ENCODE peak calls at places on chromosomes 4 and X, in four cellular contexts. G is GM12878, N is H1, D is HepG2. K is an unnamed sample.

GRCh38 chr4:158250321-158250720 is 40.0 kb downstream of the TMEM144 start:
- DNase-seq in G (no peak), N (no peak), D (no peak), K (no peak)

GRCh38 chr4:101961144-101961543 is 170.6 kb downstream of the BANK1 start:
- DNase-seq in N (no peak), G (no peak), D (no peak), K (no peak)

GRCh38 chr4:128461300-128462103 is 173.9 kb upstream of the PGRMC2 start:
- DNase-seq in G (no peak), D (no peak), N (no peak), K (no peak)

GRCh38 chr4:69591374-69591773 is 48.1 kb downstream of the UGT2A2 start:
- DNase-seq in N (no peak), G (no peak), D (no peak), K (no peak)

GRCh38 chr4:146975535-146975934 is 29.9 kb upstream of the TTC29 start:
- DNase-seq in N (no peak), G (no peak), D (no peak), K (no peak)

GRCh38 chrX:120801426-120801825 is 74.2 kb downstream of the CT47B1 start:
- DNase-seq in N (no peak), D (no peak), G (no peak), K (no peak)

GRCh38 chr4:151117371-151117962 is 18.0 kb downstream of the RPS3A start:
- DNase-seq in N (peak; percentile 78), D (peak; percentile 78), G (no peak), K (peak; percentile 35)

GRCh38 chrX:101659601-101660063 is at the start of gene ARMCX2:
- DNase-seq in G (no peak), D (no peak), N (peak; percentile 52), K (peak; percentile 44)

GRCh38 chrX:124300412-124300811 is 32.0 kb upstream of the TEX13D start:
- DNase-seq in G (no peak), N (no peak), D (no peak), K (no peak)

GRCh38 chrX:149610511-149610910 is 15.4 kb upstream of the HSFX2 start:
- DNase-seq in D (no peak), G (no peak), N (no peak), K (no peak)

GRCh38 chr4:172740434-172740833 is 428.2 kb upstream of the GALNT7 start:
- DNase-seq in N (no peak), G (no peak), D (no peak), K (no peak)

GRCh38 chrX:138858438-138858837 is 146.9 kb upstream of the FGF13 start:
- DNase-seq in D (no peak), G (no peak), N (no peak), K (no peak)

GRCh38 chr4:139528377-139529005 is 27.5 kb downstream of the SETD7 start:
- DNase-seq in D (no peak), G (peak; percentile 11), N (no peak), K (no peak)

GRCh38 chr4:81498046-81498445 is 26.3 kb upstream of the RASGEF1B start:
- DNase-seq in G (no peak), N (no peak), D (no peak), K (no peak)

GRCh38 chr4:79623125-79623905 is 215.3 kb upstream of the GK2 start:
- DNase-seq in N (no peak), G (no peak), D (no peak), K (no peak)

GRCh38 chr4:105909699-105910340 is 14.5 kb downstream of the NPNT start:
- DNase-seq in G (no peak), N (no peak), D (no peak), K (no peak)

GRCh38 chr4:155608231-155608885 is 58.3 kb upstream of the GUCY1A1 start:
- DNase-seq in D (no peak), N (no peak), G (no peak), K (no peak)

GRCh38 chrX:111244238-111244750 is 26.0 kb downstream of the CAPN6 start:
- DNase-seq in D (peak; percentile 0), G (no peak), N (no peak), K (no peak)

GRCh38 chrX:131704136-131704695 is 160.3 kb downstream of the OR13H1 start:
- DNase-seq in G (peak; percentile 87), N (no peak), D (no peak), K (no peak)

GRCh38 chr4:159051245-159052071 is 51.4 kb upstream of the RAPGEF2 start:
- DNase-seq in N (no peak), G (peak; percentile 84), D (no peak), K (no peak)

GRCh38 chrX:20514358-20514757 is 247.6 kb upstream of the RPS6KA3 start:
- DNase-seq in G (no peak), D (peak; percentile 16), N (no peak), K (no peak)

GRCh38 chr4:47933798-47934197 is 19.4 kb upstream of the NFXL1 start:
- DNase-seq in G (no peak), D (peak; percentile 32), N (no peak), K (no peak)

GRCh38 chr4:15398732-15399131 is 29.1 kb upstream of the C1QTNF7 start:
- DNase-seq in N (no peak), D (no peak), G (no peak), K (no peak)

GRCh38 chr4:95465010-95465409 is 83.8 kb downstream of the UNC5C start:
- DNase-seq in N (no peak), D (no peak), G (no peak), K (no peak)

GRCh38 chr4:85555210-85555609 is 80.3 kb downstream of the ARHGAP24 start:
- DNase-seq in D (no peak), G (peak; percentile 58), N (no peak), K (no peak)

GRCh38 chr4:113575391-113575790 is 186.1 kb downstream of the CAMK2D start:
- DNase-seq in G (no peak), D (no peak), N (no peak), K (no peak)

GRCh38 chrX:115330498-115331138 is 41.1 kb downstream of the LUZP4 start:
- DNase-seq in N (no peak), G (peak; percentile 40), D (peak; percentile 36), K (no peak)

GRCh38 chrX:139831689-139832456 is 101.0 kb downstream of the ATP11C start:
- DNase-seq in G (no peak), N (no peak), D (no peak), K (peak; percentile 47)

GRCh38 chr4:7187691-7188090 is 4.6 kb upstream of the SORCS2 start:
- DNase-seq in N (no peak), D (no peak), G (no peak), K (no peak)

GRCh38 chrX:29662759-29663503 is 552.4 kb upstream of the MAGEB2 start:
- DNase-seq in G (peak; percentile 7), D (peak; percentile 1), N (no peak), K (peak; percentile 13)

GRCh38 chr4:133775881-133776280 is 425.7 kb downstream of the PABPC4L start:
- DNase-seq in N (no peak), G (no peak), D (no peak), K (no peak)

GRCh38 chr4:39348371-39349265 is 17.5 kb downstream of the RFC1 start:
- DNase-seq in N (no peak), D (peak; percentile 41), G (no peak), K (no peak)

GRCh38 chr4:119105605-119106004 is 30.0 kb upstream of the MYOZ2 start:
- DNase-seq in D (no peak), N (no peak), G (no peak), K (no peak)

GRCh38 chr4:148067307-148067916 is 335.5 kb downstream of the ARHGAP10 start:
- DNase-seq in G (no peak), D (no peak), N (peak; percentile 38), K (no peak)

GRCh38 chrX:65607070-65607742 is 60.2 kb upstream of the MSN start:
- DNase-seq in D (no peak), N (no peak), G (no peak), K (no peak)

GRCh38 chr4:182897601-182898478 is 19.3 kb downstream of the DCTD start:
- DNase-seq in N (peak; percentile 45), D (peak; percentile 94), G (no peak), K (no peak)

GRCh38 chrX:100895365-100896075 is 21.4 kb upstream of the NOX1 start:
- DNase-seq in D (peak; percentile 55), G (no peak), N (peak; percentile 42), K (peak; percentile 54)

DNA sequence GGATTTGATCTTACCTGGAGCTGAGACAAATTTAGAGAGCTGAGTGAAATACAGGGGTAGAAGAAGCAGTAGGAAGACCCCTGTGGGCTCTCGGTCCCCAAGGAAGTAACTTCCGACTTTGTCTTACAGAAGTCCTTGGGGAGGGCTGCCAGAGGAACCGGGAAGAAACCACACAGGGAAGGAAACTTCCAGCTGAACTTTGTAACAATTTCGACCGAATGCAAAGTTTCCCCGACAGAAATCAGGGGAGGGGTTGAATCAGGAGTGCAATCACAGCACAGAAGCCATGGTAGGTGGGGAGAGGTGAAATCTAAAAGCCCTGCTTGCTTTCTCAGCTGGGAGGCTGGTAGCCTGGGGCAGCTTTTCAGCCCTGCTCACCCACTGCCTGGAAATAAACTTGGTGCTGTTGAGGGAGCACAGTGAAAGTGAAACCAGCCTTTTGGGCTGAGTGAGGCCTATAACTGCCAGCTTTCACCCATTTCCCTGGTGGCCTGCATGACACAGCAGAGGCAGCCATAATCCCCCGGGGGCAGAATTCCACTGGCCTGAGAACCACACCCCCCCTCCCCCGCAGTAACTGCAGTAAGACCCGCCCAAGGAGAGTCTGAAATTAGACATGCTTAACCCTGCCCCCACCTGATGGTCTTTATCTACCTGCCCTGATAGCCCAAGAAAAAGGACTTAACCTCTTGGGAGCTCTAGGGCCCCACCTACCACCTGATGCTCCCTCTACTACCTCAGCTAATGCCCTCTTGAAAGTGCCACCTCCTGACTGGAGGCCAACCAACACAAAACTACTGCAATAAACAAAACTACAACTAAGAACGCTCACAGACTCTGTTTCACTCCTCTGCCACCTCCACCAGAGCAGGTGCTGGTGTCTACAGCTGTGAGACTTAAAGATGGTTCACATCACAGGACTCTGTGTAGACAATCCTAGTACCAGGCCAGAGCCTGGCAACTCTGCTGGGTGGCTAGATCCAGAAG is 248.2 kb downstream of the PARM1 start:
- DNase-seq in G (peak; percentile 48), N (no peak), D (no peak), K (no peak)
- TF ChIP-seq SUZ12 in G (no peak), N (no peak), D (no peak), K (no peak)

GRCh38 chrX:46263494-46263893 is 281.7 kb downstream of the ZNF674 start:
- DNase-seq in G (no peak), N (no peak), D (no peak), K (no peak)
- TF ChIP-seq YY1 in G (no peak), N (no peak), D (no peak), K (no peak)

GRCh38 chr4:163991268-163991667 is 496.8 kb downstream of the TMA16 start:
- DNase-seq in N (no peak), G (no peak), D (no peak), K (no peak)

GRCh38 chr4:163988391-163988790 is 493.9 kb downstream of the TMA16 start:
- DNase-seq in D (no peak), N (no peak), G (no peak), K (no peak)

GRCh38 chr4:163988921-163989320 is 494.4 kb downstream of the TMA16 start:
- DNase-seq in N (no peak), D (no peak), G (no peak), K (no peak)
- TF ChIP-seq SUZ12 in N (no peak), D (no peak), G (no peak), K (no peak)

DNA sequence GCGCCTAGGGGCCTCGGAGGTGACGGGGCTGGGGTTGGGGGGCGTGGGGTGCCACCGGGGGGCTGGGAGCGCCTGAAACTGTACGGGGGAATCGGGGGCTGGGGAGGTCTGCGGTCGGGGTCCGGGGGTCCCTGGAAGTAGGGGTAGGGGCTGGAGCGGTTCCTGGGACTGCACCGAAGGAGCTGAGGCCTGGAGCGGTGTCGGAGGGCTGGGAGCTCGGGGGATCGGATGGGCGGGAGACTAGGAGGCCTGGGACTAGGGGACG is 391 bp downstream of the AKAP17A start:
- DNase-seq in D (no peak), N (no peak), G (no peak), K (no peak)
- TF ChIP-seq YY1 in D (no peak), N (no peak), G (no peak), K (no peak)

GRCh38 chr4:2303121-2303685 is 41.3 kb upstream of the MXD4 start:
- DNase-seq in N (peak; percentile 36), G (no peak), D (no peak), K (no peak)
- TF ChIP-seq SUZ12 in N (no peak), G (no peak), D (no peak), K (no peak)

K was measured in NT2/D1.